ENCODE peak calls at places on chromosomes 11 and 22, in seven cellular contexts. J is testis, I is esophagus squamous epithelium, K is adrenal gland, Q is ovary, R is uterus, B is H1. C is an unnamed sample. For H3K4me1, the result is how much of the 10 kb centered on the place peaks cover.

GRCh38 chr11:65382804-65383368 is 440 bp upstream of the SLC25A45 start:
- DNase-seq in R (no peak), K (peak), I (no peak), Q (peak), J (no peak), B (no peak), C (peak)

GRCh38 chr11:78645226-78646202 is 70.8 kb upstream of the NARS2 start:
- DNase-seq in K (peak), Q (peak), B (peak), I (no peak), R (peak), J (peak), C (peak)

GRCh38 chr11:14258177-14258935 is 100.6 kb downstream of the RRAS2 start:
- DNase-seq in Q (no peak), J (no peak), B (peak), R (no peak), K (no peak), I (no peak), C (no peak)

GRCh38 chr11:48020092-48020755 is 39.9 kb downstream of the PTPRJ start:
- DNase-seq in K (no peak), J (no peak), B (no peak), R (no peak), Q (no peak), I (no peak), C (no peak)

GRCh38 chr11:88402192-88402715 is 64.7 kb upstream of the CTSC start:
- DNase-seq in I (no peak), B (no peak), R (no peak), K (no peak), J (no peak), Q (no peak), C (no peak)

GRCh38 chr11:3341298-3341697 is 37.6 kb downstream of the ZNF195 start:
- DNase-seq in B (peak), Q (peak), I (no peak), J (peak), K (peak), R (peak), C (no peak)

GRCh38 chr22:37098976-37099577 is 10.4 kb downstream of the TMPRSS6 start:
- DNase-seq in J (no peak), K (no peak), B (peak), R (no peak), I (no peak), Q (no peak), C (no peak)

GRCh38 chr11:35618497-35619029 is 303 bp downstream of the FJX1 start:
- DNase-seq in Q (no peak), I (no peak), B (no peak), R (peak), K (peak), J (peak), C (peak)

GRCh38 chr22:47902646-47903180 is 1140.3 kb downstream of the TBC1D22A start:
- DNase-seq in K (no peak), I (no peak), Q (no peak), B (no peak), J (no peak), R (no peak), C (no peak)

GRCh38 chr11:118914178-118914918 is 11.4 kb downstream of the BCL9L start:
- DNase-seq in B (no peak), R (peak), Q (peak), K (no peak), J (peak), I (no peak), C (no peak)

GRCh38 chr11:112822478-112823274 is 138.5 kb upstream of the NCAM1 start:
- DNase-seq in J (no peak), K (no peak), Q (no peak), B (peak), I (no peak), R (no peak), C (no peak)

GRCh38 chr22:46748948-46749681 is 11.1 kb upstream of the CERK start:
- DNase-seq in B (no peak), I (no peak), Q (no peak), K (no peak), R (no peak), J (no peak), C (peak)

GRCh38 chr11:65555693-65556231 is 2.4 kb downstream of the LTBP3 start:
- DNase-seq in B (no peak), J (no peak), K (peak), Q (no peak), R (no peak), I (no peak), C (no peak)

GRCh38 chr22:24271406-24271760 is 752 bp downstream of the SPECC1L start:
- DNase-seq in R (peak), J (no peak), B (no peak), K (peak), I (no peak), Q (peak), C (no peak)

GRCh38 chr11:2988361-2988762 is 3.8 kb downstream of the NAP1L4 start:
- DNase-seq in J (no peak), B (no peak), I (no peak), K (no peak), R (no peak), Q (no peak), C (no peak)

GRCh38 chr11:35641206-35641885 is 21.2 kb upstream of the TRIM44 start:
- DNase-seq in J (no peak), B (no peak), R (no peak), Q (no peak), I (no peak), K (no peak), C (no peak)

GRCh38 chr11:61132646-61133045 is 28.6 kb downstream of the VPS37C start:
- DNase-seq in Q (no peak), I (no peak), J (no peak), B (no peak), K (no peak), R (no peak), C (no peak)
- H3K4me1 ChIP-seq in Q (under half), I (under half), J (under half), B (under half), K (under half), R (under half), C (under half)

DNA sequence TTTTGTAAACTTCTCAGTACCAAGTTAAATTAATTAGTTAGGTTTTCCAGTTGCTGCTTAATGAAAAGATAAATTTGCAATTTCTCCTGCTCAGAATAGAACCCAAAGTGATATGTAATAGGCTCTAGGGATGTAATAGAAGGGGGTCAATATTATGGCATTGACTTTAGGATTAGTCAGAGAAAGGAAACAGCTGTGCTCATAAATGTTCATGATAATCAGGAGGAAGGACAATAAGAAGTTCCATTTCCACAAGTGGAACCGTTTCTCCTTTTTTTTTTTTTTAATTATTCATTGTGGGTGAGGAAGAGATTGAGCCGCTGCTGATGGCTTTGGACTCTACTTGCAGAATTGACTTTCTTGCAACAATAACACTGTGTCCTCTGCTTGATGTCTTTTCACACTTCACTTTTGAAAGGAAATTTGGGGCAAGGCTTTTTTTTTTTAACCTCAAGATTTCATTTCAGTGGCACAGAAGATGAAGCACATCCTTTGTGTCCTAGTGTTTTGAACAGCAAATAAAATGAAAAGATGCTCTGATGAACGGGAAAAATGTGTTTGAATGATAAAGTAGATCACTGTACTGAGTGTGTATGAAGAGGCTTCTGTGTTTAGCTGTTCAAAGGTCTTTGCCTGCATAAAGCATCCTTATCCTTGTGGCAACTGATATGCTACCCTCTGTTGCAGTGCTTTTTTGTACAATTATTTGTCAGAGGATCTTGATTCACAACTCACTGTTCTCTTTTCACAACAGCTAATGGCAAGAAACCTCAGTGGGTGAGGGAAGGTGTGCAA is 62.4 kb downstream of the GAS2 start:
- DNase-seq in R (no peak), K (no peak), B (no peak), J (no peak), Q (no peak), I (no peak), C (no peak)
- TF ChIP-seq POLR2A in R (no peak), K (no peak), B (no peak), J (no peak), Q (no peak), I (no peak), C (no peak)

DNA sequence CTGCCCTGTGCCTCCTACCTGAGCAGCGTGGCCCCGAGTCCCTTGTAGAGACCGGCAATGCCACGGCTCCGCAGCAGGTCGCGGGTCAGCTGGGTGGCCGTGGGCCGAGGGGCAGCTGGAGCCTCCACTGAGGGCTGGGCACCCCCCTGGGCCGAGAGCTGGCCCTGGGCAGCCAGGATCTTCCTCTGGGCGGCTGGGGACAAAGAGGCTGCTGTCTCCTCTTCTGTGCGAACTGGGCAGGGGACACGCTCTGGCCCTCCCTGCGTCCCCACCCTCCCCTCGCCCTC is 2.6 kb upstream of the CEND1 start:
- DNase-seq in B (no peak), R (no peak), J (no peak), I (no peak), Q (no peak), K (no peak), C (no peak)
- H3K4me1 ChIP-seq in B (under half), R (under half), J (under half), I (under half), Q (under half), K (under half), C (under half)

GRCh38 chr11:72080326-72081183 is at the start of the genes LRRC51 and NUMA1:
- DNase-seq in B (peak), J (peak), Q (peak), I (peak), K (peak), R (peak), C (peak)
- TF ChIP-seq POLR2A in B (no peak), J (no peak), Q (peak), I (peak), K (no peak), R (peak), C (peak)

GRCh38 chr11:61926235-61926634 is 8.9 kb upstream of the RAB3IL1 start:
- DNase-seq in R (no peak), Q (no peak), K (no peak), J (no peak), I (no peak), B (peak), C (no peak)
- H3K4me1 ChIP-seq in R (under half), Q (under half), K (under half), J (under half), I (under half), B (under half), C (under half)

DNA sequence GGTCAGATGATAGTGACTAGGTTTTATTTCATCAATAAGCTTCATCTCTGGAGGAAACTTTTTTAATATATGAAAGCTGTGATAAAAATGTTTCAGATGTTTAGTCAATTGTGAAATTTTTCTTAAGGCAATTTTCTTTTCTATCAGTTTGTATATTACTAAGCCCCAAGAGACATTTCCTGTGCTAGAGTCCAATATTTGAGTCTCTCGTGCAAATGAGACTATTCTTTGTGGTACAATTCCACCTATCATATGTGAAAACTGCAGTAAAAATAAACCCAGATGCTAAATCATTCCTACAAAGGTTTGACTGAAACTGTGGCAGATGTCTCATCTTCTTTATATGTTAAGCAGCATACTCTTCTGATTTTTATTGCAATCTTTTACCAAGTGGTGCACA is 28.0 kb downstream of the CTR9 start:
- DNase-seq in R (no peak), K (no peak), I (no peak), J (no peak), Q (no peak), B (no peak), C (no peak)
- TF ChIP-seq POLR2A in R (no peak), K (no peak), I (no peak), J (no peak), Q (no peak), B (no peak), C (no peak)

C was measured in right lobe of liver.